ENCODE peak calls at places on chromosomes 13 and 19, in six cellular contexts. D is aorta; T is heart right ventricle; H is CD8-positive, alpha-beta T cell; L is T-cell; I is lower lobe of right lung. X is an unnamed sample.

GRCh38 chr13:113149711-113150544 is 8.5 kb upstream of the PROZ start:
- ATAC-seq in D (no peak), T (no peak), H (no peak), L (no peak), I (no peak), X (no peak)

GRCh38 chr13:43030548-43030947 is 7.2 kb downstream of the DNAJC15 start:
- ATAC-seq in D (no peak), T (no peak), H (no peak), L (no peak), I (no peak), X (no peak)

GRCh38 chr13:27161423-27161822 is 10.2 kb downstream of the USP12 start:
- ATAC-seq in D (no peak), T (no peak), H (no peak), L (no peak), I (no peak), X (peak)

GRCh38 chr19:54316746-54317107 is 3.8 kb upstream of the LILRA5 start:
- ATAC-seq in D (no peak), T (peak), H (no peak), L (no peak), I (peak), X (no peak)

GRCh38 chr19:2675892-2676291 is 26.6 kb downstream of the GNG7 start:
- ATAC-seq in D (no peak), T (peak), H (no peak), L (no peak), I (no peak), X (no peak)

GRCh38 chr19:478236-478888 is 17.5 kb upstream of the SHC2 start:
- ATAC-seq in D (no peak), T (no peak), H (no peak), L (no peak), I (no peak), X (no peak)

GRCh38 chr13:98480915-98481510 is 95.9 kb downstream of the STK24 start:
- ATAC-seq in D (no peak), T (peak), H (no peak), L (no peak), I (no peak), X (peak)

GRCh38 chr19:50025022-50025793 is at the start of gene VRK3:
- ATAC-seq in D (peak), T (peak), H (peak), L (peak), I (peak), X (peak)

GRCh38 chr19:6164906-6165531 is 29.6 kb downstream of the ACSBG2 start:
- ATAC-seq in D (no peak), T (no peak), H (no peak), L (no peak), I (peak), X (no peak)

GRCh38 chr13:49140910-49141611 is 79.1 kb upstream of the MLNR start:
- ATAC-seq in D (no peak), T (no peak), H (no peak), L (no peak), I (no peak), X (no peak)

GRCh38 chr19:54030895-54031586 is 32.7 kb downstream of the VSTM1 start:
- ATAC-seq in D (no peak), T (no peak), H (no peak), L (no peak), I (no peak), X (no peak)

GRCh38 chr13:94617389-94618000 is 15.8 kb downstream of the GPR180 start:
- ATAC-seq in D (no peak), T (no peak), H (peak), L (peak), I (peak), X (no peak)

X was measured in gastroesophageal sphincter.